ENCODE peak calls at places on chromosomes 5 and 9, in ten cellular contexts. One of them, this sample, is unnamed.

GRCh38 chr5:38697013-38697412 is 140.6 kb upstream of the LIFR start:
- DNase-seq in H9: no peak
- DNase-seq in prostate gland: no peak
- DNase-seq in CD8-positive, alpha-beta T cell: no peak
- DNase-seq in upper lobe of right lung: no peak
- DNase-seq in naive thymus-derived CD4-positive, alpha-beta T cell: no peak
- DNase-seq in adrenal gland: no peak
- DNase-seq in neural progenitor cell: peak; percentile 28
- DNase-seq in H1: no peak
- DNase-seq in psoas muscle: no peak
- DNase-seq in this sample: no peak

GRCh38 chr5:111755942-111756353 is 1.0 kb downstream of the NREP start:
- DNase-seq in upper lobe of right lung: no peak
- DNase-seq in CD8-positive, alpha-beta T cell: no peak
- DNase-seq in naive thymus-derived CD4-positive, alpha-beta T cell: no peak
- DNase-seq in H9: no peak
- DNase-seq in H1: no peak
- DNase-seq in neural progenitor cell: peak; percentile 34
- DNase-seq in adrenal gland: no peak
- DNase-seq in prostate gland: no peak
- DNase-seq in psoas muscle: no peak
- DNase-seq in this sample: no peak

GRCh38 chr5:40834391-40834848 is 602 bp downstream of the RPL37 start:
- DNase-seq in neural progenitor cell: peak; percentile 31
- DNase-seq in psoas muscle: no peak
- DNase-seq in naive thymus-derived CD4-positive, alpha-beta T cell: peak; percentile 32
- DNase-seq in adrenal gland: peak; percentile 31
- DNase-seq in upper lobe of right lung: no peak
- DNase-seq in prostate gland: no peak
- DNase-seq in H9: no peak
- DNase-seq in CD8-positive, alpha-beta T cell: peak; percentile 88
- DNase-seq in H1: no peak
- DNase-seq in this sample: no peak

GRCh38 chr5:3262451-3262850 is 333.2 kb upstream of the IRX1 start:
- DNase-seq in H1: no peak
- DNase-seq in upper lobe of right lung: no peak
- DNase-seq in naive thymus-derived CD4-positive, alpha-beta T cell: no peak
- DNase-seq in prostate gland: peak; percentile 2
- DNase-seq in CD8-positive, alpha-beta T cell: no peak
- DNase-seq in psoas muscle: no peak
- DNase-seq in neural progenitor cell: no peak
- DNase-seq in H9: no peak
- DNase-seq in adrenal gland: no peak
- DNase-seq in this sample: no peak

GRCh38 chr9:16214677-16215076 is 655.8 kb downstream of the BNC2 start:
- DNase-seq in psoas muscle: no peak
- DNase-seq in naive thymus-derived CD4-positive, alpha-beta T cell: no peak
- DNase-seq in upper lobe of right lung: no peak
- DNase-seq in CD8-positive, alpha-beta T cell: no peak
- DNase-seq in H9: no peak
- DNase-seq in neural progenitor cell: no peak
- DNase-seq in H1: no peak
- DNase-seq in prostate gland: no peak
- DNase-seq in adrenal gland: no peak
- DNase-seq in this sample: no peak

GRCh38 chr9:21317956-21318923 is 13.1 kb upstream of the IFNA5 start:
- DNase-seq in adrenal gland: peak; percentile 34
- DNase-seq in upper lobe of right lung: no peak
- DNase-seq in neural progenitor cell: peak; percentile 62
- DNase-seq in prostate gland: peak; percentile 45
- DNase-seq in naive thymus-derived CD4-positive, alpha-beta T cell: no peak
- DNase-seq in psoas muscle: no peak
- DNase-seq in H9: no peak
- DNase-seq in CD8-positive, alpha-beta T cell: no peak
- DNase-seq in H1: no peak
- DNase-seq in this sample: no peak

GRCh38 chr9:77224750-77225312 is 47.5 kb downstream of the VPS13A start:
- DNase-seq in H1: no peak
- DNase-seq in H9: no peak
- DNase-seq in CD8-positive, alpha-beta T cell: no peak
- DNase-seq in naive thymus-derived CD4-positive, alpha-beta T cell: no peak
- DNase-seq in neural progenitor cell: no peak
- DNase-seq in psoas muscle: no peak
- DNase-seq in adrenal gland: no peak
- DNase-seq in upper lobe of right lung: no peak
- DNase-seq in prostate gland: no peak
- DNase-seq in this sample: no peak

GRCh38 chr9:124353811-124354274 is 61.4 kb downstream of the PSMB7 start:
- DNase-seq in neural progenitor cell: no peak
- DNase-seq in adrenal gland: no peak
- DNase-seq in H1: no peak
- DNase-seq in psoas muscle: no peak
- DNase-seq in CD8-positive, alpha-beta T cell: no peak
- DNase-seq in prostate gland: no peak
- DNase-seq in H9: no peak
- DNase-seq in upper lobe of right lung: no peak
- DNase-seq in naive thymus-derived CD4-positive, alpha-beta T cell: no peak
- DNase-seq in this sample: no peak

GRCh38 chr9:112752334-112753110 is 2.0 kb downstream of the SNX30 start:
- DNase-seq in psoas muscle: no peak
- DNase-seq in prostate gland: no peak
- DNase-seq in neural progenitor cell: no peak
- DNase-seq in adrenal gland: no peak
- DNase-seq in H9: no peak
- DNase-seq in CD8-positive, alpha-beta T cell: no peak
- DNase-seq in H1: no peak
- DNase-seq in naive thymus-derived CD4-positive, alpha-beta T cell: no peak
- DNase-seq in upper lobe of right lung: no peak
- DNase-seq in this sample: no peak

GRCh38 chr5:36581070-36581469 is 25.3 kb upstream of the SLC1A3 start:
- DNase-seq in H9: no peak
- DNase-seq in H1: no peak
- DNase-seq in psoas muscle: no peak
- DNase-seq in prostate gland: no peak
- DNase-seq in adrenal gland: no peak
- DNase-seq in naive thymus-derived CD4-positive, alpha-beta T cell: no peak
- DNase-seq in neural progenitor cell: no peak
- DNase-seq in CD8-positive, alpha-beta T cell: no peak
- DNase-seq in upper lobe of right lung: no peak
- DNase-seq in this sample: no peak

GRCh38 chr5:87114631-87115030 is 153.1 kb upstream of the RASA1 start:
- DNase-seq in H9: no peak
- DNase-seq in H1: no peak
- DNase-seq in naive thymus-derived CD4-positive, alpha-beta T cell: no peak
- DNase-seq in CD8-positive, alpha-beta T cell: no peak
- DNase-seq in adrenal gland: no peak
- DNase-seq in psoas muscle: no peak
- DNase-seq in upper lobe of right lung: no peak
- DNase-seq in neural progenitor cell: no peak
- DNase-seq in prostate gland: no peak
- DNase-seq in this sample: no peak

GRCh38 chr5:119354522-119355243 is 1.1 kb upstream of the TNFAIP8 start:
- DNase-seq in prostate gland: no peak
- DNase-seq in H9: no peak
- DNase-seq in H1: no peak
- DNase-seq in upper lobe of right lung: no peak
- DNase-seq in psoas muscle: no peak
- DNase-seq in CD8-positive, alpha-beta T cell: no peak
- DNase-seq in naive thymus-derived CD4-positive, alpha-beta T cell: no peak
- DNase-seq in adrenal gland: no peak
- DNase-seq in neural progenitor cell: no peak
- DNase-seq in this sample: no peak
- H3K4me1 ChIP-seq in prostate gland: no peaks in the 10 kb centered on the region
- H3K4me1 ChIP-seq in H9: peaks cover 16% of the 10 kb centered on the region
- H3K4me1 ChIP-seq in H1: peaks cover 15% of the 10 kb centered on the region
- H3K4me1 ChIP-seq in upper lobe of right lung: peaks cover 18% of the 10 kb centered on the region
- H3K4me1 ChIP-seq in psoas muscle: no peaks in the 10 kb centered on the region
- H3K4me1 ChIP-seq in CD8-positive, alpha-beta T cell: peaks cover 79% of the 10 kb centered on the region
- H3K4me1 ChIP-seq in naive thymus-derived CD4-positive, alpha-beta T cell: peaks cover 86% of the 10 kb centered on the region
- H3K4me1 ChIP-seq in adrenal gland: peaks cover 5% of the 10 kb centered on the region
- H3K4me1 ChIP-seq in neural progenitor cell: peaks cover 8% of the 10 kb centered on the region
- H3K4me1 ChIP-seq in this sample: peaks cover 31% of the 10 kb centered on the region

GRCh38 chr5:177491429-177491945 is 5.9 kb downstream of the PDLIM7 start:
- DNase-seq in H9: peak; percentile 92
- DNase-seq in adrenal gland: no peak
- DNase-seq in CD8-positive, alpha-beta T cell: no peak
- DNase-seq in naive thymus-derived CD4-positive, alpha-beta T cell: no peak
- DNase-seq in upper lobe of right lung: no peak
- DNase-seq in psoas muscle: peak; percentile 77
- DNase-seq in prostate gland: no peak
- DNase-seq in H1: peak; percentile 99
- DNase-seq in neural progenitor cell: peak; percentile 95
- DNase-seq in this sample: no peak
- H3K4me1 ChIP-seq in H9: peaks cover 5% of the 10 kb centered on the region
- H3K4me1 ChIP-seq in adrenal gland: peaks cover 13% of the 10 kb centered on the region
- H3K4me1 ChIP-seq in CD8-positive, alpha-beta T cell: peaks cover 13% of the 10 kb centered on the region
- H3K4me1 ChIP-seq in naive thymus-derived CD4-positive, alpha-beta T cell: no peaks in the 10 kb centered on the region
- H3K4me1 ChIP-seq in upper lobe of right lung: peaks cover 35% of the 10 kb centered on the region
- H3K4me1 ChIP-seq in psoas muscle: peaks cover 39% of the 10 kb centered on the region
- H3K4me1 ChIP-seq in prostate gland: peaks cover 3% of the 10 kb centered on the region
- H3K4me1 ChIP-seq in H1: peaks cover 25% of the 10 kb centered on the region
- H3K4me1 ChIP-seq in neural progenitor cell: peaks cover 25% of the 10 kb centered on the region
- H3K4me1 ChIP-seq in this sample: peaks cover 26% of the 10 kb centered on the region

GRCh38 chr9:37915911-37916470 is 12.1 kb upstream of the SLC25A51 start:
- DNase-seq in H1: no peak
- DNase-seq in neural progenitor cell: no peak
- DNase-seq in H9: no peak
- DNase-seq in upper lobe of right lung: no peak
- DNase-seq in prostate gland: no peak
- DNase-seq in CD8-positive, alpha-beta T cell: no peak
- DNase-seq in psoas muscle: no peak
- DNase-seq in naive thymus-derived CD4-positive, alpha-beta T cell: no peak
- DNase-seq in adrenal gland: no peak
- DNase-seq in this sample: peak; percentile 52

GRCh38 chr9:37916471-37917314 is 12.8 kb upstream of the SLC25A51 start:
- DNase-seq in naive thymus-derived CD4-positive, alpha-beta T cell: no peak
- DNase-seq in CD8-positive, alpha-beta T cell: no peak
- DNase-seq in adrenal gland: no peak
- DNase-seq in H1: no peak
- DNase-seq in H9: no peak
- DNase-seq in upper lobe of right lung: no peak
- DNase-seq in psoas muscle: no peak
- DNase-seq in prostate gland: no peak
- DNase-seq in neural progenitor cell: no peak
- DNase-seq in this sample: peak; percentile 51

GRCh38 chr9:37917801-37918664 is 14.1 kb upstream of the SLC25A51 start:
- DNase-seq in psoas muscle: no peak
- DNase-seq in naive thymus-derived CD4-positive, alpha-beta T cell: no peak
- DNase-seq in CD8-positive, alpha-beta T cell: no peak
- DNase-seq in adrenal gland: no peak
- DNase-seq in neural progenitor cell: no peak
- DNase-seq in H9: no peak
- DNase-seq in H1: no peak
- DNase-seq in prostate gland: no peak
- DNase-seq in upper lobe of right lung: no peak
- DNase-seq in this sample: peak; percentile 40

GRCh38 chr9:37918665-37919165 is 14.8 kb upstream of the SLC25A51 start:
- DNase-seq in upper lobe of right lung: no peak
- DNase-seq in neural progenitor cell: no peak
- DNase-seq in naive thymus-derived CD4-positive, alpha-beta T cell: no peak
- DNase-seq in CD8-positive, alpha-beta T cell: no peak
- DNase-seq in prostate gland: no peak
- DNase-seq in H9: no peak
- DNase-seq in H1: no peak
- DNase-seq in psoas muscle: no peak
- DNase-seq in adrenal gland: no peak
- DNase-seq in this sample: peak; percentile 9

DNA sequence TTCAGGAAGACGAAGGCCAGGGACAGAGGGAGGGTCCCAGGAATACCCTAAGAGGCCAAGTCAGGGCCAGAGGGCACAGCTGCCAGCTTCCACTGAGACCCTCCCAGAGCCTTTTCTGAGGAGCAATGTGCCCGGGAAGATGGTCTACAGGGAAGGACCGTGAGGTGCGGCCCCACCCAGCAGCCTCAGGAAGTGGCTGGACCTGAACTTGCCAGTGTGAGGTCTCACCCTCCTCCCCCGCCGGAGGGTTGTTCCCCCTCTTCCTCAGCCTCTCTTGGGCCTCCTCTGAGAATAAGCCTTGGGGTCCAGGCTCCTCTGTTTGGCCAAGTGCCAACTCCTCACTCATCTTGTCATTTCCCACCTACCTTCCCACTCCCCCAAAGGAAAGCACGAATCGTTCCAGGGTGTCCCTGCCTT is 13.4 kb upstream of the SLC25A51 start:
- DNase-seq in neural progenitor cell: no peak
- DNase-seq in psoas muscle: no peak
- DNase-seq in CD8-positive, alpha-beta T cell: no peak
- DNase-seq in adrenal gland: no peak
- DNase-seq in naive thymus-derived CD4-positive, alpha-beta T cell: no peak
- DNase-seq in prostate gland: no peak
- DNase-seq in H1: no peak
- DNase-seq in upper lobe of right lung: no peak
- DNase-seq in H9: no peak
- DNase-seq in this sample: no peak
- H3K4me1 ChIP-seq in neural progenitor cell: peaks cover 31% of the 10 kb centered on the region
- H3K4me1 ChIP-seq in psoas muscle: peaks cover 4% of the 10 kb centered on the region
- H3K4me1 ChIP-seq in CD8-positive, alpha-beta T cell: no peaks in the 10 kb centered on the region
- H3K4me1 ChIP-seq in adrenal gland: no peaks in the 10 kb centered on the region
- H3K4me1 ChIP-seq in naive thymus-derived CD4-positive, alpha-beta T cell: no peaks in the 10 kb centered on the region
- H3K4me1 ChIP-seq in prostate gland: peaks cover 2% of the 10 kb centered on the region
- H3K4me1 ChIP-seq in H1: peaks cover 6% of the 10 kb centered on the region
- H3K4me1 ChIP-seq in upper lobe of right lung: peaks cover 18% of the 10 kb centered on the region
- H3K4me1 ChIP-seq in H9: no peaks in the 10 kb centered on the region
- H3K4me1 ChIP-seq in this sample: peaks cover 10% of the 10 kb centered on the region

GRCh38 chr5:1182360-1182632 is 19.1 kb upstream of the SLC6A19 start:
- DNase-seq in prostate gland: no peak
- DNase-seq in psoas muscle: peak; percentile 27
- DNase-seq in upper lobe of right lung: no peak
- DNase-seq in naive thymus-derived CD4-positive, alpha-beta T cell: no peak
- DNase-seq in adrenal gland: no peak
- DNase-seq in neural progenitor cell: no peak
- DNase-seq in CD8-positive, alpha-beta T cell: no peak
- DNase-seq in H1: no peak
- DNase-seq in H9: no peak
- DNase-seq in this sample: no peak

GRCh38 chr5:1183424-1184162 is 17.8 kb upstream of the SLC6A19 start:
- DNase-seq in adrenal gland: no peak
- DNase-seq in naive thymus-derived CD4-positive, alpha-beta T cell: no peak
- DNase-seq in upper lobe of right lung: no peak
- DNase-seq in prostate gland: no peak
- DNase-seq in CD8-positive, alpha-beta T cell: no peak
- DNase-seq in psoas muscle: peak; percentile 49
- DNase-seq in H9: no peak
- DNase-seq in neural progenitor cell: no peak
- DNase-seq in H1: no peak
- DNase-seq in this sample: peak; percentile 66

GRCh38 chr5:1181451-1182359 is 19.7 kb upstream of the SLC6A19 start:
- DNase-seq in psoas muscle: peak; percentile 44
- DNase-seq in upper lobe of right lung: no peak
- DNase-seq in H9: no peak
- DNase-seq in CD8-positive, alpha-beta T cell: no peak
- DNase-seq in neural progenitor cell: no peak
- DNase-seq in prostate gland: no peak
- DNase-seq in H1: no peak
- DNase-seq in adrenal gland: peak; percentile 73
- DNase-seq in naive thymus-derived CD4-positive, alpha-beta T cell: no peak
- DNase-seq in this sample: peak; percentile 63

GRCh38 chr5:1184163-1184470 is 17.3 kb upstream of the SLC6A19 start:
- DNase-seq in upper lobe of right lung: no peak
- DNase-seq in CD8-positive, alpha-beta T cell: no peak
- DNase-seq in psoas muscle: no peak
- DNase-seq in adrenal gland: no peak
- DNase-seq in prostate gland: no peak
- DNase-seq in neural progenitor cell: no peak
- DNase-seq in H9: no peak
- DNase-seq in H1: no peak
- DNase-seq in naive thymus-derived CD4-positive, alpha-beta T cell: no peak
- DNase-seq in this sample: no peak

GRCh38 chr5:1182633-1183423 is 18.6 kb upstream of the SLC6A19 start:
- DNase-seq in CD8-positive, alpha-beta T cell: no peak
- DNase-seq in prostate gland: no peak
- DNase-seq in H9: no peak
- DNase-seq in naive thymus-derived CD4-positive, alpha-beta T cell: no peak
- DNase-seq in upper lobe of right lung: no peak
- DNase-seq in neural progenitor cell: no peak
- DNase-seq in adrenal gland: no peak
- DNase-seq in H1: no peak
- DNase-seq in psoas muscle: peak; percentile 28
- DNase-seq in this sample: peak; percentile 56
- H3K4me1 ChIP-seq in CD8-positive, alpha-beta T cell: no peaks in the 10 kb centered on the region
- H3K4me1 ChIP-seq in prostate gland: no peaks in the 10 kb centered on the region
- H3K4me1 ChIP-seq in H9: no peaks in the 10 kb centered on the region
- H3K4me1 ChIP-seq in naive thymus-derived CD4-positive, alpha-beta T cell: no peaks in the 10 kb centered on the region
- H3K4me1 ChIP-seq in upper lobe of right lung: peaks cover 12% of the 10 kb centered on the region
- H3K4me1 ChIP-seq in neural progenitor cell: peaks cover 5% of the 10 kb centered on the region
- H3K4me1 ChIP-seq in adrenal gland: no peaks in the 10 kb centered on the region
- H3K4me1 ChIP-seq in H1: no peaks in the 10 kb centered on the region
- H3K4me1 ChIP-seq in psoas muscle: no peaks in the 10 kb centered on the region
- H3K4me1 ChIP-seq in this sample: no peaks in the 10 kb centered on the region